ENCODE peak calls at places on chromosomes 6 and 20, in six cellular contexts. P is A549, W is right atrium auricular region, N is heart left ventricle, X is IMR-90, J is psoas muscle. I is an unnamed sample.

GRCh38 chr20:58130574-58130973 is 97.9 kb downstream of the ANKRD60 start:
- DNase-seq in P (no peak), W (peak), N (no peak), X (no peak), J (no peak), I (peak)

GRCh38 chr6:135525550-135525949 is 28.0 kb upstream of the AHI1 start:
- DNase-seq in P (no peak), W (no peak), N (no peak), X (no peak), J (no peak), I (no peak)

GRCh38 chr20:24273251-24273650 is 196.2 kb upstream of the SYNDIG1 start:
- DNase-seq in P (no peak), W (no peak), N (no peak), X (no peak), J (no peak), I (no peak)

GRCh38 chr6:128491041-128491642 is 29.3 kb downstream of the PTPRK start:
- DNase-seq in P (no peak), W (no peak), N (no peak), X (no peak), J (no peak), I (no peak)

GRCh38 chr6:25743868-25744267 is 10.7 kb upstream of the SLC17A4 start:
- DNase-seq in P (peak), W (no peak), N (no peak), X (no peak), J (no peak), I (no peak)

GRCh38 chr6:30888472-30889137 is 4.3 kb downstream of the DDR1 start:
- DNase-seq in P (no peak), W (no peak), N (no peak), X (peak), J (no peak), I (no peak)

GRCh38 chr6:28252507-28252975 is 472 bp upstream of the ZKSCAN4 start:
- DNase-seq in P (no peak), W (no peak), N (no peak), X (no peak), J (no peak), I (peak)

GRCh38 chr6:16236648-16237199 is 1.7 kb upstream of the GMPR start:
- DNase-seq in P (no peak), W (no peak), N (peak), X (peak), J (no peak), I (no peak)

GRCh38 chr20:38825901-38826625 is 20.6 kb downstream of the PPP1R16B start:
- DNase-seq in P (peak), W (no peak), N (no peak), X (peak), J (no peak), I (peak)

GRCh38 chr6:136958168-136958567 is 36.1 kb downstream of the SLC35D3 start:
- DNase-seq in P (no peak), W (no peak), N (no peak), X (no peak), J (no peak), I (no peak)

GRCh38 chr6:136959471-136959891 is 37.4 kb downstream of the SLC35D3 start:
- DNase-seq in P (no peak), W (no peak), N (no peak), X (no peak), J (no peak), I (peak)

GRCh38 chr6:136952714-136953260 is 30.7 kb downstream of the SLC35D3 start:
- DNase-seq in P (no peak), W (no peak), N (no peak), X (no peak), J (no peak), I (peak)

GRCh38 chr6:136955123-136955522 is 33.0 kb downstream of the SLC35D3 start:
- DNase-seq in P (no peak), W (no peak), N (no peak), X (no peak), J (no peak), I (no peak)

GRCh38 chr6:136956590-136957573 is 34.8 kb downstream of the SLC35D3 start:
- DNase-seq in P (no peak), W (no peak), N (no peak), X (no peak), J (no peak), I (peak)
- TF ChIP-seq CTCF in P (no peak), W (no peak), N (no peak), X (no peak), J (no peak), I (peak)

GRCh38 chr6:125191916-125192609 is 38.5 kb downstream of the TPD52L1 start:
- DNase-seq in P (peak), W (peak), N (peak), X (peak), J (peak), I (peak)
- H3K27ac ChIP-seq in P (peak), W (no peak), N (no peak), X (no peak), J (peak), I (no peak)

GRCh38 chr6:56370127-56370540 is 122.8 kb upstream of the COL21A1 start:
- DNase-seq in P (peak), W (peak), N (peak), X (no peak), J (peak), I (no peak)
- TF ChIP-seq CTCF in P (peak), W (peak), N (peak), X (no peak), J (peak), I (no peak)

DNA sequence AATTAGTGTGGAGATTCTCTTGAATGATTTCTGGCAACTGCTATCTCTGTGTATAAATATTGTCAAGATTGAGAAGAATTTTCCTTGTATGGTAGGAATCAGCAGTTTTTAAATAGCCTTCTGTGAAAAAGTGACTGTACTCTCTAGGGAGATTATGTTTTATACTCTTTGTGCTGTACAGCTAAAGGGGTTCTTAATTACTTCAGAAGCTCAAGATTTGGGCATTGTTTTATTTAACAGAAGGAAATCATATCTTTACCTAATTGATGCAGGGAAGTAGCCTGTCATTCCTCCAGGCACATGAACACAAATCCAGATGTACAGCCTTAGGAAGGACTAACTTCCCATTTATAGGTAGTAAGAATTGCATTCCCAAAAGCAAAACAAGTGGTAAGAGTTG is 1.3 kb downstream of the CALHM5 start:
- DNase-seq in P (no peak), W (no peak), N (no peak), X (no peak), J (no peak), I (no peak)
- H3K27ac ChIP-seq in P (no peak), W (peak), N (peak), X (peak), J (peak), I (no peak)

DNA sequence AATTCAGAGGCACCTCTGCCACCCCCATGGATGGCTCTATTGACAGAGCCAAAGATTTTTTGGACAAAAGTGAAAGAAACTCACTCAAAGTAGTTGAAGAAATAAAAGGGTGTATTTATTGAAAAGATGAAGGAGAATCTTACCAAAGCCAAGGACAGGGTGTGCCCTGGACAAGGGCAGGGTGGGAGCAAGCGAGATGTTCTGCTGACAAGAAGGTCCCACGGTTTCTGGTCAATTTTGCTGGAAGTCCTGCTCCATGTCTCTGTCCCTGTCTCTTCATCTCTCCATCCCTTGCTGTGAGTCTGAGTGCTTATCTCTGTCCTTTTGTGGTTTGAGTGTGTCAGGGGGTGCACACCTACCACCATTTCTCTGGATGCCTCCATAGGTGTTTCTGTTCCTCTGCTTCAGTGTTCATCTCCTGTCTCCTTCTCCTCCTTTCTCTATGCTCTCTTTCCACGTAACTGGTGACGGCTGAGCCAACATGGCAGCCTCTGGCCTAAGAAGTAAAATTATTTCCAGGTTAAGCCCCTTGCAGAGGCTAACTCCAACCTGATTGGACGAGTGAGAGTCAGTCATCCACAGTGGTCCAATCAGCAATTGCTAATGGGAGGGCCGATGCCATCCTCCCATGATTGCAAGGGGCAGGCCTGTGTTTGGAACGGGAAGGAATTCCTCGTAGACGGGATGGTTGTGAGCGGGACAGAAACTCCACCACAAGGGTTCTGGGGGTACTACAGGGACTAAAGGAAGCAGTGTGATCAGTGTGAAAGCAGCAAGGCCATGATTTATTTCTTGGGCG is 502.1 kb upstream of the CDH4 start:
- DNase-seq in P (peak), W (no peak), N (no peak), X (no peak), J (no peak), I (no peak)
- TF ChIP-seq CTCF in P (no peak), W (no peak), N (no peak), X (no peak), J (no peak), I (no peak)

DNA sequence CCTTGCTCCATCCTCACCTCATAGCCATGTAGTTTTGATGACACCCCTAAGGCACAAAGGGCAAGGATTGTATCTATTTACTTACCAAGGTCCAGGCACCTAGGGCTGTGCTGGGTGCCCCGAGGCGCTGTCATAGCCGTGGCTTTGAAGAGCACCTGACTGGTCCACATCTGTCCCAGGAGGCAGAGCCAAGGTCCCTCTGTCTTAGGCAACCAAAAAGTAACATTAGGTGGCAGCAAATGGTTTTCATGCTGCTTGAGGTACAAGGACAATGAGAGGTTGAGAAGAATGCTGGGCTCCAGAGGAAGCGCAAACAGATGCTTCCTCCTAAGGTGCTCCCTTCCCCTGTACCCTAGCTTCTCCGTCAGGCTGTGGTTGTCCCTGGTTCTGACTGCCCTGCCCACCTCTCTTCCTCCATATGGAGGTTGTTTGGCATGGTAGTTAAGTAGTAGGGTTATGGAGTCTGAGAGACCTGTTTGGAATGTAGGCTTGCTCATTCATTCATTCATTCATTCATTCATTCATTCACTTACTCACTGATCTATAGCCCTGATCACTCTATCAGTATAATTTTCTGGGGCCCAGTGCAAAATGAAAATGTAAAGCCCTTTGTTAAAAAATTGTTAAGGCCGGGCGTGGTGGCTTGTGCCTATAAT is 3.0 kb upstream of the UQCC2 start:
- DNase-seq in P (no peak), W (no peak), N (peak), X (no peak), J (no peak), I (no peak)
- H3K27ac ChIP-seq in P (no peak), W (no peak), N (no peak), X (no peak), J (no peak), I (no peak)

I was measured in WERI-Rb-1.